ENCODE peak calls at places on chromosomes 6 and 20, in seven cellular contexts. One of them, this sample, is unnamed.

GRCh38 chr20:47246061-47246460 is 110.4 kb downstream of the ZMYND8 start:
- DNase-seq in nucleus accumbens: no peak
- DNase-seq in colonic mucosa: no peak
- DNase-seq in HT-29: no peak
- DNase-seq in GM13976: no peak
- DNase-seq in effector memory CD8-positive, alpha-beta T cell: no peak
- DNase-seq in HAP-1: no peak
- DNase-seq in this sample: no peak

GRCh38 chr6:108874470-108875160 is 26.4 kb downstream of the ARMC2 start:
- DNase-seq in nucleus accumbens: no peak
- DNase-seq in colonic mucosa: no peak
- DNase-seq in HT-29: no peak
- DNase-seq in GM13976: peak
- DNase-seq in effector memory CD8-positive, alpha-beta T cell: peak
- DNase-seq in HAP-1: no peak
- DNase-seq in this sample: no peak

GRCh38 chr20:39107741-39108140 is 145.6 kb downstream of the DHX35 start:
- DNase-seq in nucleus accumbens: no peak
- DNase-seq in colonic mucosa: no peak
- DNase-seq in HT-29: peak
- DNase-seq in GM13976: no peak
- DNase-seq in effector memory CD8-positive, alpha-beta T cell: no peak
- DNase-seq in HAP-1: no peak
- DNase-seq in this sample: no peak

GRCh38 chr20:46040902-46041535 is 12.0 kb downstream of the SLC12A5 start:
- DNase-seq in nucleus accumbens: no peak
- DNase-seq in colonic mucosa: peak
- DNase-seq in HT-29: peak
- DNase-seq in GM13976: peak
- DNase-seq in effector memory CD8-positive, alpha-beta T cell: peak
- DNase-seq in HAP-1: peak
- DNase-seq in this sample: peak

GRCh38 chr6:65671922-65672321 is 35.1 kb downstream of the EYS start:
- DNase-seq in nucleus accumbens: no peak
- DNase-seq in colonic mucosa: no peak
- DNase-seq in HT-29: no peak
- DNase-seq in GM13976: no peak
- DNase-seq in effector memory CD8-positive, alpha-beta T cell: no peak
- DNase-seq in HAP-1: no peak
- DNase-seq in this sample: no peak

GRCh38 chr6:494394-494793 is 102.8 kb downstream of the IRF4 start:
- DNase-seq in nucleus accumbens: no peak
- DNase-seq in colonic mucosa: no peak
- DNase-seq in HT-29: no peak
- DNase-seq in GM13976: no peak
- DNase-seq in effector memory CD8-positive, alpha-beta T cell: no peak
- DNase-seq in HAP-1: no peak
- DNase-seq in this sample: no peak

GRCh38 chr6:130216630-130217029 is 6.1 kb downstream of the SAMD3 start:
- DNase-seq in nucleus accumbens: no peak
- DNase-seq in colonic mucosa: no peak
- DNase-seq in HT-29: no peak
- DNase-seq in GM13976: no peak
- DNase-seq in effector memory CD8-positive, alpha-beta T cell: no peak
- DNase-seq in HAP-1: no peak
- DNase-seq in this sample: no peak

GRCh38 chr6:116144590-116144989 is 18.7 kb upstream of the COL10A1 start:
- DNase-seq in nucleus accumbens: no peak
- DNase-seq in colonic mucosa: no peak
- DNase-seq in HT-29: peak
- DNase-seq in GM13976: no peak
- DNase-seq in effector memory CD8-positive, alpha-beta T cell: no peak
- DNase-seq in HAP-1: no peak
- DNase-seq in this sample: no peak

GRCh38 chr20:50174456-50174855 is 16.2 kb upstream of the CEBPB start:
- DNase-seq in nucleus accumbens: no peak
- DNase-seq in colonic mucosa: no peak
- DNase-seq in HT-29: no peak
- DNase-seq in GM13976: no peak
- DNase-seq in effector memory CD8-positive, alpha-beta T cell: no peak
- DNase-seq in HAP-1: no peak
- DNase-seq in this sample: no peak

GRCh38 chr6:17556014-17556413 is 44.1 kb upstream of the FAM8A1 start:
- DNase-seq in nucleus accumbens: no peak
- DNase-seq in colonic mucosa: no peak
- DNase-seq in HT-29: no peak
- DNase-seq in GM13976: no peak
- DNase-seq in effector memory CD8-positive, alpha-beta T cell: no peak
- DNase-seq in HAP-1: no peak
- DNase-seq in this sample: no peak

GRCh38 chr6:134621858-134622257 is 303.9 kb upstream of the SGK1 start:
- DNase-seq in nucleus accumbens: no peak
- DNase-seq in colonic mucosa: no peak
- DNase-seq in HT-29: no peak
- DNase-seq in GM13976: no peak
- DNase-seq in effector memory CD8-positive, alpha-beta T cell: no peak
- DNase-seq in HAP-1: no peak
- DNase-seq in this sample: no peak

GRCh38 chr20:37516697-37517370 is 4.2 kb upstream of the NNAT start:
- DNase-seq in nucleus accumbens: no peak
- DNase-seq in colonic mucosa: no peak
- DNase-seq in HT-29: no peak
- DNase-seq in GM13976: no peak
- DNase-seq in effector memory CD8-positive, alpha-beta T cell: no peak
- DNase-seq in HAP-1: no peak
- DNase-seq in this sample: no peak

GRCh38 chr20:51767867-51768758 is at the start of gene ATP9A:
- DNase-seq in nucleus accumbens: peak
- DNase-seq in colonic mucosa: peak
- DNase-seq in HT-29: peak
- DNase-seq in GM13976: no peak
- DNase-seq in effector memory CD8-positive, alpha-beta T cell: peak
- DNase-seq in HAP-1: no peak
- DNase-seq in this sample: no peak